ENCODE peak calls at places on chromosome 13, in nine cellular contexts. I is hepatocyte; N is NCI-H2081; Z is naive thymus-derived CD8-positive, alpha-beta T cell; P is T-helper 1 cell; V is AG10803; H is mammary epithelial cell; E is foreskin melanocyte; D is CD8-positive, alpha-beta memory T cell. C is an unnamed sample.

GRCh38 chr13:27607125-27607524 is 13.2 kb downstream of the LNX2 start:
- DNase-seq in Z (no peak), E (peak; percentile 66), V (peak; percentile 67), I (peak; percentile 62), H (peak; percentile 68), N (no peak), P (no peak), D (no peak), C (peak; percentile 42)

GRCh38 chr13:91817250-91817649 is 418.8 kb downstream of the GPC5 start:
- DNase-seq in Z (no peak), D (no peak), V (no peak), I (peak; percentile 15), P (no peak), E (no peak), H (peak; percentile 3), N (peak; percentile 27), C (no peak)

GRCh38 chr13:23618341-23618740 is 48.1 kb downstream of the TNFRSF19 start:
- DNase-seq in I (peak; percentile 49), P (no peak), N (no peak), E (no peak), H (peak; percentile 96), Z (no peak), D (no peak), V (peak; percentile 94), C (peak; percentile 84)

GRCh38 chr13:110397445-110397844 is 90.4 kb downstream of the COL4A2 start:
- DNase-seq in I (no peak), V (peak; percentile 89), H (peak; percentile 67), E (peak; percentile 95), D (no peak), Z (no peak), N (no peak), P (no peak), C (no peak)

GRCh38 chr13:33181264-33181663 is 104.3 kb downstream of the STARD13 start:
- DNase-seq in V (no peak), P (no peak), Z (no peak), N (no peak), D (no peak), E (no peak), I (no peak), H (no peak), C (no peak)

GRCh38 chr13:27450921-27451461 is 627 bp upstream of the MTIF3 start:
- DNase-seq in H (peak; percentile 75), Z (no peak), N (no peak), D (peak; percentile 35), I (peak; percentile 71), V (peak; percentile 52), E (peak; percentile 21), P (no peak), C (peak; percentile 20)

GRCh38 chr13:30745917-30746686 is 10.8 kb downstream of the ALOX5AP start:
- DNase-seq in H (peak; percentile 11), E (no peak), D (no peak), P (no peak), N (no peak), Z (no peak), I (peak; percentile 24), V (no peak), C (no peak)

GRCh38 chr13:96821381-96821780 is 172.9 kb downstream of the OXGR1 start:
- DNase-seq in H (peak; percentile 10), E (no peak), D (no peak), I (no peak), V (peak; percentile 20), Z (no peak), N (no peak), P (no peak), C (no peak)

GRCh38 chr13:81821259-81821658 is 1480.3 kb upstream of the SPRY2 start:
- DNase-seq in D (no peak), I (no peak), E (no peak), Z (no peak), N (no peak), H (no peak), V (no peak), P (no peak), C (no peak)

GRCh38 chr13:110537116-110537515 is 24.4 kb downstream of the RAB20 start:
- DNase-seq in N (no peak), Z (no peak), V (no peak), D (no peak), E (no peak), I (no peak), H (no peak), P (no peak), C (no peak)

GRCh38 chr13:48808689-48809088 is 155.0 kb downstream of the CYSLTR2 start:
- DNase-seq in P (no peak), E (no peak), I (peak; percentile 15), D (no peak), N (no peak), H (no peak), Z (no peak), V (peak; percentile 26), C (no peak)

GRCh38 chr13:100835695-100836094 is 161.1 kb upstream of the TMTC4 start:
- DNase-seq in D (no peak), H (no peak), Z (no peak), V (no peak), P (no peak), N (no peak), E (peak; percentile 76), I (no peak), C (no peak)

GRCh38 chr13:21833921-21834320 is 163.0 kb downstream of the FGF9 start:
- DNase-seq in N (no peak), H (no peak), E (no peak), D (no peak), Z (no peak), P (no peak), I (no peak), V (no peak), C (no peak)

GRCh38 chr13:79385694-79386093 is 20.4 kb downstream of the RBM26 start:
- DNase-seq in Z (no peak), N (no peak), E (no peak), D (no peak), V (no peak), P (peak; percentile 67), H (peak; percentile 57), I (no peak), C (no peak)

GRCh38 chr13:80217614-80218456 is 123.1 kb downstream of the SPRY2 start:
- DNase-seq in D (no peak), N (no peak), Z (no peak), E (no peak), I (no peak), P (no peak), H (no peak), V (no peak), C (no peak)

GRCh38 chr13:24834902-24835510 is 71.0 kb downstream of the RNF17 start:
- DNase-seq in D (no peak), E (peak; percentile 8), V (no peak), P (no peak), N (peak; percentile 20), Z (no peak), H (no peak), I (peak; percentile 9), C (no peak)

GRCh38 chr13:51770681-51771417 is 33.1 kb downstream of the DHRS12 start:
- DNase-seq in P (no peak), V (no peak), Z (no peak), D (no peak), N (no peak), E (no peak), H (no peak), I (no peak), C (no peak)

GRCh38 chr13:79485451-79485850 is 4.5 kb downstream of the NDFIP2 start:
- DNase-seq in H (no peak), V (no peak), E (no peak), Z (no peak), I (no peak), P (no peak), D (no peak), N (no peak), C (no peak)

GRCh38 chr13:91203430-91203829 is 144.1 kb upstream of the MIR17HG start:
- DNase-seq in D (no peak), Z (no peak), I (no peak), N (peak; percentile 91), P (no peak), E (no peak), H (no peak), V (no peak), C (no peak)

GRCh38 chr13:109869312-109870237 is 83.2 kb upstream of the IRS2 start:
- DNase-seq in E (no peak), I (no peak), N (no peak), H (peak; percentile 34), D (no peak), P (peak; percentile 8), Z (peak; percentile 4), V (peak; percentile 66), C (no peak)

C was measured in GM04503.